ENCODE peak calls at places on chromosomes 11 and 22, in ten cellular contexts. B, F, A, O, S, E, K, C, I and R are unnamed samples.

GRCh38 chr11:134581966-134582787 is 170.1 kb upstream of the B3GAT1 start:
- DNase-seq in B (no peak), F (no peak), A (no peak), O (no peak), S (no peak), E (no peak), K (no peak), C (no peak), I (no peak), R (peak)

GRCh38 chr11:122843281-122844150 is 5.2 kb downstream of the CRTAM start:
- DNase-seq in B (no peak), F (no peak), A (peak), O (no peak), S (peak), E (no peak), K (no peak), C (no peak), I (no peak), R (no peak)

GRCh38 chr11:46200537-46201281 is 76.8 kb upstream of the CREB3L1 start:
- DNase-seq in B (no peak), F (peak), A (no peak), O (no peak), S (no peak), E (no peak), K (no peak), C (no peak), I (no peak), R (no peak)

GRCh38 chr11:124669193-124669592 is 4.3 kb downstream of the SIAE start:
- DNase-seq in B (peak), F (peak), A (peak), O (no peak), S (peak), E (peak), K (no peak), C (peak), I (peak), R (peak)

GRCh38 chr22:35649636-35650250 is 1.5 kb downstream of the APOL6 start:
- DNase-seq in B (no peak), F (no peak), A (no peak), O (no peak), S (no peak), E (no peak), K (no peak), C (no peak), I (no peak), R (no peak)

GRCh38 chr11:19929655-19930054 is 217.0 kb downstream of the NAV2 start:
- DNase-seq in B (no peak), F (no peak), A (no peak), O (no peak), S (no peak), E (no peak), K (no peak), C (no peak), I (no peak), R (no peak)

GRCh38 chr11:126090452-126090851 is 27.8 kb upstream of the CDON start:
- DNase-seq in B (no peak), F (no peak), A (no peak), O (no peak), S (peak), E (no peak), K (no peak), C (no peak), I (no peak), R (no peak)

GRCh38 chr11:69369210-69369609 is 75.3 kb downstream of the MYEOV start:
- DNase-seq in B (no peak), F (no peak), A (no peak), O (no peak), S (no peak), E (no peak), K (no peak), C (no peak), I (no peak), R (no peak)

GRCh38 chr22:32378703-32379272 is 21.1 kb downstream of the RFPL3 start:
- DNase-seq in B (peak), F (peak), A (no peak), O (no peak), S (no peak), E (no peak), K (no peak), C (peak), I (peak), R (peak)

GRCh38 chr11:10518891-10519290 is 22.1 kb downstream of the RNF141 start:
- DNase-seq in B (no peak), F (no peak), A (no peak), O (no peak), S (no peak), E (no peak), K (no peak), C (no peak), I (no peak), R (peak)

GRCh38 chr11:124195419-124195734 is 12.2 kb downstream of the OR10D3 start:
- DNase-seq in B (no peak), F (no peak), A (no peak), O (no peak), S (no peak), E (no peak), K (no peak), C (no peak), I (no peak), R (no peak)

GRCh38 chr11:117731689-117732290 is 65.2 kb downstream of the DSCAML1 start:
- DNase-seq in B (no peak), F (no peak), A (no peak), O (no peak), S (no peak), E (no peak), K (no peak), C (no peak), I (no peak), R (no peak)

GRCh38 chr11:43366597-43367121 is 7.9 kb downstream of the TTC17 start:
- DNase-seq in B (no peak), F (no peak), A (no peak), O (no peak), S (no peak), E (no peak), K (no peak), C (no peak), I (no peak), R (no peak)

GRCh38 chr11:77081381-77081851 is 14.6 kb downstream of the CAPN5 start:
- DNase-seq in B (no peak), F (no peak), A (no peak), O (peak), S (no peak), E (no peak), K (no peak), C (no peak), I (no peak), R (no peak)

GRCh38 chr11:45145421-45146071 is 893 bp upstream of the PRDM11 start:
- DNase-seq in B (peak), F (no peak), A (no peak), O (no peak), S (peak), E (no peak), K (no peak), C (no peak), I (peak), R (no peak)

GRCh38 chr11:69893631-69894030 is 74.4 kb upstream of the FGF3 start:
- DNase-seq in B (no peak), F (no peak), A (no peak), O (no peak), S (no peak), E (no peak), K (no peak), C (no peak), I (no peak), R (no peak)

GRCh38 chr11:9210922-9211320 is 54.2 kb downstream of the DENND5A start:
- DNase-seq in B (no peak), F (peak), A (no peak), O (no peak), S (no peak), E (no peak), K (no peak), C (no peak), I (no peak), R (no peak)

GRCh38 chr22:19641254-19641982 is 72.9 kb upstream of the SEPTIN5 start:
- DNase-seq in B (peak), F (peak), A (no peak), O (no peak), S (no peak), E (no peak), K (no peak), C (no peak), I (no peak), R (no peak)

GRCh38 chr22:43520632-43521039 is 108.8 kb downstream of the MPPED1 start:
- DNase-seq in B (no peak), F (no peak), A (no peak), O (no peak), S (no peak), E (no peak), K (no peak), C (no peak), I (no peak), R (no peak)

GRCh38 chr11:120332822-120333716 is 3.1 kb upstream of the ARHGEF12 start:
- DNase-seq in B (no peak), F (no peak), A (no peak), O (no peak), S (no peak), E (no peak), K (no peak), C (no peak), I (peak), R (no peak)

GRCh38 chr22:23067023-23067650 is 3.2 kb upstream of the GNAZ start:
- DNase-seq in B (no peak), F (no peak), A (no peak), O (no peak), S (no peak), E (no peak), K (no peak), C (no peak), I (no peak), R (no peak)

GRCh38 chr11:72743321-72744221 is 8.6 kb downstream of the ARAP1 start:
- DNase-seq in B (no peak), F (no peak), A (no peak), O (no peak), S (no peak), E (no peak), K (no peak), C (peak), I (no peak), R (no peak)

GRCh38 chr22:16838073-16838472 is 12.9 kb upstream of the XKR3 start:
- DNase-seq in B (no peak), F (no peak), A (no peak), O (no peak), S (no peak), E (no peak), K (no peak), C (no peak), I (no peak), R (no peak)

GRCh38 chr11:859394-860131 is 16.9 kb downstream of the TSPAN4 start:
- DNase-seq in B (no peak), F (peak), A (no peak), O (no peak), S (peak), E (no peak), K (no peak), C (peak), I (peak), R (peak)

GRCh38 chr11:69642549-69642912 is 1.6 kb downstream of the CCND1 start:
- DNase-seq in B (peak), F (no peak), A (peak), O (no peak), S (no peak), E (no peak), K (peak), C (peak), I (no peak), R (no peak)

GRCh38 chr11:74683279-74683871 is 47.9 kb downstream of the CHRDL2 start:
- DNase-seq in B (peak), F (no peak), A (no peak), O (no peak), S (no peak), E (no peak), K (peak), C (no peak), I (peak), R (peak)

GRCh38 chr11:62075438-62075837 is 48.4 kb upstream of the INCENP start:
- DNase-seq in B (no peak), F (no peak), A (no peak), O (no peak), S (no peak), E (no peak), K (no peak), C (no peak), I (no peak), R (no peak)

GRCh38 chr11:63445720-63446119 is 45.2 kb downstream of the PLAAT5 start:
- DNase-seq in B (no peak), F (peak), A (peak), O (no peak), S (no peak), E (no peak), K (peak), C (no peak), I (no peak), R (no peak)

GRCh38 chr11:67983916-67984315 is 20.0 kb downstream of the UNC93B1 start:
- DNase-seq in B (no peak), F (no peak), A (no peak), O (no peak), S (no peak), E (no peak), K (no peak), C (no peak), I (no peak), R (no peak)

GRCh38 chr11:107017433-107018227 is 646 bp downstream of the GUCY1A2 start:
- DNase-seq in B (peak), F (peak), A (no peak), O (no peak), S (peak), E (no peak), K (peak), C (no peak), I (peak), R (peak)

GRCh38 chr11:104602643-104603042 is 295.6 kb downstream of the CASP12 start:
- DNase-seq in B (no peak), F (peak), A (no peak), O (no peak), S (no peak), E (no peak), K (no peak), C (no peak), I (no peak), R (no peak)

GRCh38 chr22:21937821-21938070 is 14.9 kb downstream of the PPM1F start:
- DNase-seq in B (no peak), F (peak), A (no peak), O (no peak), S (no peak), E (no peak), K (no peak), C (no peak), I (no peak), R (no peak)